ENCODE peak calls at places on chromosomes 3 and 15, in seven cellular contexts. M, D, U, E, H, A and V are unnamed samples.
A peak's percentile ranks its signal among the peaks of the same experiment; 100 is the strongest.

GRCh38 chr3:148971819-148972218 is 19.5 kb upstream of the GYG1 start:
- DNase-seq in M (no peak), D (no peak), U (no peak), E (peak; percentile 82), H (no peak), A (no peak), V (no peak)

GRCh38 chr3:100463002-100463401 is 29.4 kb upstream of the TMEM45A start:
- DNase-seq in M (no peak), D (no peak), U (peak; percentile 30), E (peak; percentile 42), H (peak; percentile 70), A (no peak), V (peak; percentile 69)

GRCh38 chr3:138435840-138436239 is 1.4 kb downstream of the ESYT3 start:
- DNase-seq in M (no peak), D (no peak), U (no peak), E (no peak), H (no peak), A (no peak), V (no peak)

GRCh38 chr3:194330579-194330978 is 20.5 kb downstream of the CPN2 start:
- DNase-seq in M (no peak), D (peak; percentile 68), U (peak; percentile 83), E (peak; percentile 81), H (no peak), A (no peak), V (no peak)

GRCh38 chr3:72665701-72666443 is 182.4 kb downstream of the SHQ1 start:
- DNase-seq in M (peak; percentile 67), D (no peak), U (no peak), E (peak; percentile 60), H (peak; percentile 52), A (no peak), V (peak; percentile 41)

GRCh38 chr3:58237238-58237939 is at the start of gene ABHD6:
- DNase-seq in M (peak; percentile 95), D (peak; percentile 91), U (no peak), E (peak; percentile 81), H (peak; percentile 88), A (peak; percentile 88), V (peak; percentile 76)

GRCh38 chr3:63625161-63625560 is 27.3 kb upstream of the SNTN start:
- DNase-seq in M (no peak), D (no peak), U (peak; percentile 30), E (no peak), H (peak; percentile 59), A (no peak), V (peak; percentile 15)

GRCh38 chr15:63506537-63507035 is 2.2 kb downstream of the USP3 start:
- DNase-seq in M (no peak), D (no peak), U (no peak), E (no peak), H (no peak), A (no peak), V (peak; percentile 52)

GRCh38 chr3:76097588-76097975 is 312.2 kb upstream of the ZNF717 start:
- DNase-seq in M (no peak), D (no peak), U (no peak), E (no peak), H (no peak), A (no peak), V (no peak)

GRCh38 chr15:58985443-58985842 is 2.0 kb upstream of the RNF111 start:
- DNase-seq in M (no peak), D (no peak), U (no peak), E (peak; percentile 36), H (no peak), A (peak; percentile 82), V (no peak)

GRCh38 chr3:123743121-123743520 is 141.0 kb downstream of the MYLK start:
- DNase-seq in M (no peak), D (no peak), U (no peak), E (no peak), H (no peak), A (no peak), V (no peak)

GRCh38 chr15:58043192-58043903 is 22.2 kb downstream of the ALDH1A2 start:
- DNase-seq in M (no peak), D (peak; percentile 64), U (no peak), E (peak; percentile 77), H (peak; percentile 64), A (no peak), V (peak; percentile 64)

GRCh38 chr3:172629470-172629869 is 81.4 kb downstream of the NCEH1 start:
- DNase-seq in M (no peak), D (no peak), U (no peak), E (no peak), H (no peak), A (no peak), V (no peak)

GRCh38 chr3:55521086-55522060 is 34.3 kb upstream of the WNT5A start:
- DNase-seq in M (no peak), D (no peak), U (no peak), E (no peak), H (no peak), A (peak; percentile 81), V (no peak)

GRCh38 chr3:178787960-178788359 is 251.7 kb downstream of the KCNMB2 start:
- DNase-seq in M (no peak), D (no peak), U (no peak), E (no peak), H (no peak), A (no peak), V (no peak)

GRCh38 chr3:187788984-187789857 is 44.0 kb upstream of the BCL6 start:
- DNase-seq in M (no peak), D (no peak), U (no peak), E (no peak), H (no peak), A (no peak), V (peak; percentile 14)

GRCh38 chr3:140468407-140468806 is 209.5 kb upstream of the TRIM42 start:
- DNase-seq in M (no peak), D (no peak), U (no peak), E (no peak), H (no peak), A (no peak), V (no peak)

GRCh38 chr3:18012933-18013332 is 270.5 kb upstream of the TBC1D5 start:
- DNase-seq in M (no peak), D (no peak), U (no peak), E (no peak), H (no peak), A (no peak), V (no peak)

GRCh38 chr3:171297951-171298350 is 162.3 kb downstream of the TNIK start:
- DNase-seq in M (no peak), D (no peak), U (no peak), E (no peak), H (no peak), A (no peak), V (no peak)

GRCh38 chr3:171295502-171296373 is 164.5 kb downstream of the TNIK start:
- DNase-seq in M (no peak), D (no peak), U (no peak), E (no peak), H (peak; percentile 24), A (no peak), V (no peak)

GRCh38 chr3:171293142-171293782 is 166.9 kb downstream of the TNIK start:
- DNase-seq in M (no peak), D (no peak), U (no peak), E (no peak), H (no peak), A (no peak), V (no peak)

GRCh38 chr3:171301002-171301401 is 159.2 kb downstream of the TNIK start:
- DNase-seq in M (no peak), D (no peak), U (no peak), E (no peak), H (no peak), A (no peak), V (no peak)

GRCh38 chr3:171297228-171297627 is 163.0 kb downstream of the TNIK start:
- DNase-seq in M (no peak), D (no peak), U (no peak), E (no peak), H (no peak), A (no peak), V (no peak)
- H3K4me1 ChIP-seq in M (no peaks in the 10 kb centered on the region), D (peaks cover 14% of the 10 kb centered on the region), U (no peaks in the 10 kb centered on the region), E (peaks cover 15% of the 10 kb centered on the region), H (peaks cover 34% of the 10 kb centered on the region), A (no peaks in the 10 kb centered on the region), V (peaks cover 3% of the 10 kb centered on the region)

GRCh38 chr3:120435621-120436020 is 15.2 kb downstream of the FSTL1 start:
- DNase-seq in M (no peak), D (no peak), U (peak; percentile 25), E (no peak), H (no peak), A (peak; percentile 11), V (no peak)
- H3K4me1 ChIP-seq in M (no peaks in the 10 kb centered on the region), D (no peaks in the 10 kb centered on the region), U (peaks cover 15% of the 10 kb centered on the region), E (peaks cover 6% of the 10 kb centered on the region), H (peaks cover 26% of the 10 kb centered on the region), A (peaks cover 48% of the 10 kb centered on the region), V (no peaks in the 10 kb centered on the region)

GRCh38 chr3:30350011-30350410 is 256.4 kb upstream of the TGFBR2 start:
- DNase-seq in M (no peak), D (no peak), U (no peak), E (no peak), H (peak; percentile 14), A (no peak), V (no peak)

GRCh38 chr3:30350901-30351300 is 255.5 kb upstream of the TGFBR2 start:
- DNase-seq in M (no peak), D (no peak), U (no peak), E (no peak), H (no peak), A (no peak), V (no peak)

GRCh38 chr3:30349507-30349906 is 256.9 kb upstream of the TGFBR2 start:
- DNase-seq in M (peak; percentile 27), D (no peak), U (no peak), E (no peak), H (no peak), A (no peak), V (no peak)

GRCh38 chr3:30346927-30347320 is 259.5 kb upstream of the TGFBR2 start:
- DNase-seq in M (no peak), D (no peak), U (no peak), E (no peak), H (no peak), A (no peak), V (no peak)

DNA sequence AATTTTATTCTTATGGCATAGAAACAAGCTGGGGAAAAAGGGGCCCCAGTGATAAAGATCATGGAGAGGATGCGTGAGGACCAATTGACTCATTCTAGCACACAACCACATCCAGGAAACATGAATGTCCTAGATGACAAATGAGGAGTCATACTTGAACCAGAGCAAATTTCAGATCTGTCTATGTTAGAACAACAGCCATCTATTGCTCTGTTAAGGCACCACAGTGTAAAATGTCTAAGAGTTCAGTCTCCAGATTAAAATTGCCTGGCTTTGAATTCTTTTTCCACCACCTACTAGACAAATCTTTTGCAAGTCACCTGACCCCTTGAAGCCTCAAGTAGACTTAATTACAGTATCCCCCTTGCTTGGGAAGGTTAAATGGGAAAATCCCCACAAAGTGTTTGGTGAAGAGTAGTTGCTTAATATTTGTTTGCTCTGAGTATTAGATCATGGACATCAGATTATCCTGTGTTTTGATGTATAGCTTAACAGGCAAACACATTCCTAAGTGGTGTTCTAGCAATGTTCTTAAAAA is 258.7 kb upstream of the TGFBR2 start:
- DNase-seq in M (no peak), D (no peak), U (peak; percentile 82), E (no peak), H (no peak), A (no peak), V (peak; percentile 27)
- H3K4me1 ChIP-seq in M (no peaks in the 10 kb centered on the region), D (no peaks in the 10 kb centered on the region), U (peaks cover 70% of the 10 kb centered on the region), E (no peaks in the 10 kb centered on the region), H (peaks cover 7% of the 10 kb centered on the region), A (peaks cover 28% of the 10 kb centered on the region), V (no peaks in the 10 kb centered on the region)

DNA sequence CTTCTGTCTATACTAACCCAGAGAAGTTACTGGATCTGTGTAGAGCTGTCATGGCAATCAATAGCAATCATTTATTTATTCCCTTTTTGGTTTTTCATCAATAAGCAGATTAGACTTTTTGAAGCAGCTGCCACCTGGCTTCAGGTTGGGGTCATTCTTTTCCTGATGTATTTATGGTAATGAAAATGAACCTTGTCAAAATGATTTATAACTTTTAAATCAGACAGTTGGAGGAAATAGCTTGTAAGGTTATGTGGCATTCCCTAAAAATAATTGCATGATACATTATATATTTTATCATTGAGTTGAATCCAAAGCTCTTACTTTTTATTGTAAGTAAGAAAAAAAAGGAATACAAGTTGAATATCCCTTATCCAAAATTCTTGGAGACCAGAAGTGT is 8.6 kb downstream of the TIPARP start:
- DNase-seq in M (no peak), D (no peak), U (no peak), E (no peak), H (no peak), A (no peak), V (no peak)
- H3K4me1 ChIP-seq in M (peaks cover 89% of the 10 kb centered on the region), D (peaks cover 66% of the 10 kb centered on the region), U (peaks cover 91% of the 10 kb centered on the region), E (peaks cover 75% of the 10 kb centered on the region), H (peaks cover 97% of the 10 kb centered on the region), A (peaks cover 96% of the 10 kb centered on the region), V (peaks cover 22% of the 10 kb centered on the region)